ENCODE peak calls at places on chromosomes 4 and X, in five cellular contexts. B is vagina, Q is body of pancreas, R is breast epithelium, A is upper lobe of left lung. G is an unnamed sample.

GRCh38 chrX:123361371-123361770 is 177.3 kb downstream of the GRIA3 start:
- DNase-seq in B (no peak), Q (no peak), A (no peak), R (no peak), G (no peak)

GRCh38 chr4:5990446-5991160 is 27.6 kb downstream of the C4orf50 start:
- DNase-seq in R (no peak), Q (no peak), B (no peak), A (no peak), G (no peak)

GRCh38 chrX:135345328-135345645 is 36.0 kb downstream of the ETDC start:
- DNase-seq in A (no peak), R (no peak), B (no peak), Q (peak; percentile 58), G (no peak)

GRCh38 chrX:13357925-13358324 is 38.1 kb upstream of the ATXN3L start:
- DNase-seq in A (no peak), Q (no peak), R (peak; percentile 37), B (no peak), G (no peak)

GRCh38 chr4:36322921-36323354 is 41.5 kb downstream of the DTHD1 start:
- DNase-seq in R (no peak), A (no peak), Q (peak; percentile 16), B (no peak), G (no peak)

GRCh38 chrX:56569378-56570061 is 6.1 kb downstream of the UBQLN2 start:
- DNase-seq in R (no peak), B (no peak), Q (no peak), A (no peak), G (no peak)

GRCh38 chrX:68685722-68686683 is 38.5 kb downstream of the STARD8 start:
- DNase-seq in Q (peak; percentile 46), B (no peak), R (no peak), A (peak; percentile 88), G (no peak)

GRCh38 chr4:48943387-48943786 is 36.8 kb upstream of the OCIAD2 start:
- DNase-seq in Q (no peak), A (no peak), B (no peak), R (no peak), G (no peak)

GRCh38 chr4:2069986-2070385 is 10.9 kb downstream of the NAT8L start:
- DNase-seq in Q (no peak), A (peak; percentile 66), B (no peak), R (no peak), G (no peak)

GRCh38 chr4:11719879-11720278 is 291.2 kb upstream of the HS3ST1 start:
- DNase-seq in B (no peak), A (no peak), R (no peak), Q (no peak), G (no peak)

GRCh38 chrX:129577473-129577872 is 37.4 kb downstream of the OCRL start:
- DNase-seq in R (no peak), A (no peak), B (no peak), Q (peak; percentile 4), G (peak; percentile 14)

GRCh38 chr4:2923678-2924173 is 39.5 kb downstream of the NOP14 start:
- DNase-seq in A (no peak), Q (no peak), B (no peak), R (no peak), G (no peak)

GRCh38 chrX:373641-374471 is 12.9 kb downstream of the PPP2R3B start:
- DNase-seq in Q (no peak), A (peak; percentile 85), R (no peak), B (no peak), G (no peak)

GRCh38 chrX:54509401-54509800 is 13.4 kb upstream of the FGD1 start:
- DNase-seq in A (no peak), R (no peak), B (no peak), Q (no peak), G (no peak)

GRCh38 chrX:48761674-48762471 is at the start of gene GLOD5:
- DNase-seq in R (peak; percentile 67), B (no peak), A (peak; percentile 50), Q (peak; percentile 82), G (no peak)

GRCh38 chr4:111323496-111323895 is 700.6 kb upstream of the PITX2 start:
- DNase-seq in A (no peak), Q (no peak), R (no peak), B (no peak), G (no peak)

GRCh38 chr4:111883557-111883999 is 261.7 kb upstream of the FAM241A start:
- DNase-seq in B (no peak), Q (no peak), R (no peak), A (no peak), G (no peak)

GRCh38 chrX:140432328-140433025 is 72.4 kb downstream of the SOX3 start:
- DNase-seq in A (no peak), B (no peak), R (peak; percentile 20), Q (peak; percentile 50), G (no peak)

GRCh38 chr4:51853027-51853682 is 10.2 kb downstream of the DCUN1D4 start:
- DNase-seq in B (no peak), R (no peak), Q (no peak), A (no peak), G (no peak)

GRCh38 chr4:68373513-68373912 is 23.6 kb upstream of the YTHDC1 start:
- DNase-seq in A (peak; percentile 84), R (peak; percentile 52), B (no peak), Q (peak; percentile 58), G (peak; percentile 55)

GRCh38 chrX:2767631-2768455 is 16.0 kb downstream of the XG start:
- DNase-seq in R (no peak), A (no peak), B (peak; percentile 89), Q (peak; percentile 40), G (peak; percentile 45)

GRCh38 chr4:67550491-67551256 is 5.4 kb upstream of the CENPC start:
- DNase-seq in R (no peak), Q (no peak), A (no peak), B (no peak), G (no peak)

GRCh38 chrX:24248042-24248441 is 65.8 kb downstream of the SUPT20HL2 start:
- DNase-seq in A (no peak), Q (no peak), B (no peak), R (no peak), G (no peak)

GRCh38 chrX:137052641-137053235 is 18.9 kb upstream of the GPR101 start:
- DNase-seq in R (no peak), A (peak; percentile 62), Q (no peak), B (no peak), G (no peak)

DNA sequence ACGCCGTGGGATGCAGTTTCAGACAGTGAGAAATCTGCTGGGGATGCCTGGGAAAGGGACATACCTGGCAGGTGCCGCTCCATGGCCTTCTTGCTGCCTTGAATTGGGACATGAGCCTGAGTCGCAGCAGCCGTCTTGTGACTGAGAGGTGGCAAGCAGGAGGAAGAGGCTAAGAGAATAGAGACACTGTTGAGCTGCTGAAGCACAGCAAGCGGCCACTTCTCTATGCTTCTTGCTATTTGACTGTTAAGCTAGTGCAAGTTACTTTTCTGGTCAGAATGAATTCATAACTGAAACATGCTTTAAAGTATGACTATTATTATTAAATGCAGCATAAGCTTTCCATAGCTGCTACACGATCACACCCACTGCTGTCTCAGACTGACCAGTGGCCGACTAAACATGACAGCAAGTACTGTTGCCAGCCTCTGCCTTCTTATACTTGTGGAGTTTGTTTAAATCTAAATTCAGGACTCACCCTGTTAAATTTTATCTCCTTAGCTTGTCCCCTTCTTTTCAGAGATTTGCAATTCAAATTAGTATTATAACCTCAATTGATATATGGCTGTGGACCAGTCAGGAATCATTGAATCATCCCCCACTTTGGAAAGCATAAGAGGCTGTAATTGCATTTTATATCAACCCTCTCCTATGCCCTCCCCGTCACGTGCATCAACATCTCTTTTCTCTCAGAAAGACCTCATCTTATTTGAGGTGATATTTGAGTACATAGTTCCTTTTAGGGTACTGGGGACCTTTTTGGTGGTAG is 24.8 kb upstream of the ACSL1 start:
- DNase-seq in R (no peak), B (no peak), A (no peak), Q (no peak), G (no peak)
- TF ChIP-seq POLR2A in R (no peak), B (no peak), A (no peak), Q (peak; percentile 26), G (no peak)

DNA sequence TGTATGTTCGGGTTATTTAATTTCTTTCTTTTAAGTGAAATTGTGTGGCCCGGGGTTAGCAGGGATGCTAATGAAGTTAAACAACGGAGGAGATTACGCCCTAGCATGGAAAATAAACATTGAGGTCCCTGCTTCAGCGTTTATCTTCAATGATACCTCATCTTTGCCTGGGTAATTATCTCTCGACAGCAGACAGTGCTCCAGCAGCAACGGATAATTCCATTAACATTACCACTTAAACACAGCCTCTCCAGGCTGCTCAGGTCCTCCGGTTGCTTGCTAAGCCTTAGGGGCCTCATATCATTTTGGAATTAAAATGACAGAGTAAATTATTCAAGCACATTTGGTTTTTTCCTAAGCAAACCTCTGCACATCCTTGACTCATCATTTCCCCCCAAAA is 281.5 kb upstream of the KLF3 start:
- DNase-seq in R (no peak), Q (no peak), B (no peak), A (no peak), G (no peak)
- TF ChIP-seq POLR2A in R (no peak), Q (no peak), B (no peak), A (no peak), G (no peak)

GRCh38 chr4:10083861-10084641 is 32.5 kb downstream of the WDR1 start:
- DNase-seq in R (no peak), A (no peak), B (no peak), Q (no peak), G (no peak)

GRCh38 chr4:10085828-10086505 is 30.6 kb downstream of the WDR1 start:
- DNase-seq in R (no peak), Q (no peak), B (no peak), A (no peak), G (no peak)

GRCh38 chr4:10083331-10083769 is 33.2 kb downstream of the WDR1 start:
- DNase-seq in R (no peak), B (no peak), Q (no peak), A (no peak), G (no peak)

GRCh38 chr4:10085386-10085785 is 31.2 kb downstream of the WDR1 start:
- DNase-seq in A (no peak), R (no peak), Q (no peak), B (no peak), G (no peak)

DNA sequence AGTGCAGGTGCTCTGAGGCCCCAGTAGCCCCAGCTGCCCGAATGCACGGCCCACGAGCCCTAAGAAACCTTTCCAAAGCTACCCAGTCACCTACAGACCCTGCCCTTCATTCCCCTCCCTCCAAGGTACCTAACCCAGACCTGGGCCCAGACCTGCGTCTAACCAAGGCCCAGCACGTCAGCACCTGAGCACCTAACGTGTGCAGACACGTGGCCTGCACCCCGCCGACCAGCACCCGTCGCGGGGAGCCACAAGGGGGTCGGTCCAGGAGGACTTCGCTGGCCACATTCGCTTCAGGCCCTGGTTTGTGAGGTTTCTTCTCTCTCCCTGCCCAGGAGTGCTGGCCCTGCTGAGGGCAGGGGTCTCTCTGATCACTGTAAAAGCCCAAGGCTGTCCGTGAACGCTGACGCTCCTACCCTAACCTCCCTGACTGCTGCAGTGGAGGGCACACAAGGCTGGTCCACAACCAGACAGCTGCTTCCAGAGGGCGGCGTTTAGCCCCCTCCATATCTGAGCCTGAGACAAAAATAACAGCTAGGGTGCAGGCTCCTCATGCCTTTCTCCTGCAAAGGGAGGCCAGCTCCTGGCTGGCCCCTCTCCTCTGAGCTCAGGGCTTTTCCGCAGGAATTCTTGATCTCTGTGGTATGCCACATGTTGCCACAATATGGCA is 31.8 kb downstream of the WDR1 start:
- DNase-seq in Q (no peak), A (no peak), R (no peak), B (no peak), G (no peak)
- TF ChIP-seq POLR2A in Q (no peak), A (no peak), R (no peak), B (no peak), G (no peak)

DNA sequence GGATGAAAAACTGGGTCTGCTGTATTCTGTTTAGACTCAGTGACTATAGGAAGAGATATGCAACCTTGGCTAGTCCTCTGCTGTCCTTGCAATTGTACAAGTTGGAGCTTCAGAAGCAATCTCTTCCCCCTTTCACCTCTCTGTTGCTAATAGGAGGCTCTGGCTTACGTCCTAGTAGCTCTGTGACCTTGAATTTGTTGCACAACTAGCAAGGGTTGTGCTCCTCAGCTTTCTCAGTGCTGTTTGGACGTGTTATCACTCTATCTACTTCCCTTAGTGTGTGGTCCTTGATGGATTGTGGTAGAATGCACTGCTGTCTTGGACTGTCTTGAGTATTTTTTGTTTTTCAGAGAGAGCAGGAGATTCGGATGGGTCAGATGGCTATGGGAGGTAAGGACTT is 3.4 kb upstream of the ITGB1BP2 start:
- DNase-seq in B (no peak), Q (no peak), A (no peak), R (no peak), G (no peak)
- TF ChIP-seq POLR2A in B (no peak), Q (no peak), A (no peak), R (no peak), G (no peak)

G was measured in H54.